ENCODE peak calls at places on chromosome 5, in five cellular contexts. N is WERI-Rb-1; H is HTR-8/SVneo; F is T-helper 2 cell treated with Interferon-gamma antibody and Interleukin-4, amounts not matched to agents 5 μg/mL and 100 μg/mL, for 36 hours; R is GDM1. D is an unnamed sample.

GRCh38 chr5:96079962-96080361 is 118.3 kb upstream of the ELL2 start:
- DNase-seq in N (no peak), H (no peak), F (no peak), R (no peak), D (no peak)

GRCh38 chr5:169531631-169532030 is 51.9 kb upstream of the SPDL1 start:
- DNase-seq in N (no peak), H (no peak), F (no peak), R (no peak), D (no peak)

GRCh38 chr5:152405145-152405544 is at the start of gene NMUR2:
- DNase-seq in N (peak), H (no peak), F (no peak), R (no peak), D (no peak)

GRCh38 chr5:154356256-154356655 is 89.5 kb upstream of the SAP30L start:
- DNase-seq in N (no peak), H (no peak), F (no peak), R (no peak), D (no peak)

GRCh38 chr5:139038618-139039305 is 159.4 kb downstream of the SIL1 start:
- DNase-seq in N (peak), H (no peak), F (no peak), R (no peak), D (peak)

GRCh38 chr5:53543401-53543800 is 17.0 kb upstream of the NDUFS4 start:
- DNase-seq in N (no peak), H (no peak), F (no peak), R (no peak), D (peak)

GRCh38 chr5:72920690-72921089 is 35.2 kb upstream of the FCHO2 start:
- DNase-seq in N (no peak), H (peak), F (no peak), R (no peak), D (peak)

GRCh38 chr5:8861764-8862163 is 684.1 kb downstream of the SEMA5A start:
- DNase-seq in N (no peak), H (no peak), F (no peak), R (no peak), D (no peak)

GRCh38 chr5:132822650-132823480 is 7.6 kb downstream of the SHROOM1 start:
- DNase-seq in N (no peak), H (no peak), F (no peak), R (no peak), D (no peak)

GRCh38 chr5:168104811-168105481 is 186.5 kb upstream of the WWC1 start:
- DNase-seq in N (no peak), H (no peak), F (no peak), R (no peak), D (no peak)

GRCh38 chr5:11584008-11584407 is 320.2 kb downstream of the CTNND2 start:
- DNase-seq in N (no peak), H (no peak), F (no peak), R (no peak), D (no peak)

GRCh38 chr5:17190242-17190778 is 27.1 kb upstream of the BASP1 start:
- DNase-seq in N (no peak), H (peak), F (no peak), R (no peak), D (peak)

GRCh38 chr5:173330151-173330855 is 2.1 kb upstream of the STC2 start:
- DNase-seq in N (no peak), H (no peak), F (no peak), R (no peak), D (no peak)

GRCh38 chr5:172150514-172151425 is 37.3 kb downstream of the STK10 start:
- DNase-seq in N (no peak), H (no peak), F (peak), R (peak), D (peak)

GRCh38 chr5:38670878-38671277 is 114.4 kb upstream of the LIFR start:
- DNase-seq in N (no peak), H (no peak), F (no peak), R (no peak), D (no peak)

GRCh38 chr5:72141440-72142271 is 34.4 kb downstream of the MAP1B start:
- DNase-seq in N (no peak), H (peak), F (no peak), R (no peak), D (no peak)

GRCh38 chr5:90390326-90390725 is 19.2 kb downstream of the CETN3 start:
- DNase-seq in N (no peak), H (no peak), F (no peak), R (no peak), D (no peak)

GRCh38 chr5:77171141-77171910 is 39.2 kb upstream of the PDE8B start:
- DNase-seq in N (no peak), H (no peak), F (no peak), R (no peak), D (no peak)

GRCh38 chr5:74977475-74977874 is 74.9 kb downstream of the GCNT4 start:
- DNase-seq in N (no peak), H (no peak), F (no peak), R (no peak), D (peak)

GRCh38 chr5:93355691-93356090 is 225.3 kb downstream of the NR2F1-AS1 start:
- DNase-seq in N (no peak), H (no peak), F (no peak), R (no peak), D (peak)

D was measured in Kasumi-1.